ENCODE peak calls at places on chromosomes 16 and 17, in five cellular contexts. N, P, S, V and C are unnamed samples.

GRCh38 chr17:78206298-78206697 is 7.8 kb upstream of the BIRC5 start:
- DNase-seq in N (no peak), P (no peak), S (no peak), V (no peak), C (no peak)

GRCh38 chr17:39144414-39144813 is 7.0 kb downstream of the PLXDC1 start:
- DNase-seq in N (no peak), P (no peak), S (no peak), V (no peak), C (no peak)

GRCh38 chr17:77490361-77491183 is 349.8 kb downstream of the SEC14L1 start:
- DNase-seq in N (no peak), P (no peak), S (no peak), V (no peak), C (no peak)

GRCh38 chr17:40329981-40330794 is 21.2 kb downstream of the RARA start:
- DNase-seq in N (no peak), P (no peak), S (no peak), V (no peak), C (no peak)

GRCh38 chr16:16041196-16041892 is 91.9 kb downstream of the ABCC1 start:
- DNase-seq in N (no peak), P (peak), S (no peak), V (no peak), C (peak)

GRCh38 chr17:81719410-81720266 is 7.6 kb downstream of the SLC25A10 start:
- DNase-seq in N (no peak), P (no peak), S (no peak), V (no peak), C (no peak)

GRCh38 chr17:27226611-27227234 is 67.2 kb upstream of the WSB1 start:
- DNase-seq in N (peak), P (no peak), S (no peak), V (no peak), C (peak)

GRCh38 chr17:10216213-10216982 is 18.0 kb upstream of the GAS7 start:
- DNase-seq in N (no peak), P (peak), S (no peak), V (no peak), C (no peak)

GRCh38 chr17:31919802-31920525 is 16.8 kb upstream of the SUZ12 start:
- DNase-seq in N (no peak), P (no peak), S (no peak), V (no peak), C (no peak)

GRCh38 chr17:65531508-65532431 is 29.7 kb downstream of the AXIN2 start:
- DNase-seq in N (no peak), P (peak), S (no peak), V (no peak), C (no peak)

GRCh38 chr16:76222853-76223252 is 54.3 kb upstream of the CNTNAP4 start:
- DNase-seq in N (no peak), P (no peak), S (no peak), V (no peak), C (no peak)

GRCh38 chr16:84088695-84089395 is 27.9 kb downstream of the MBTPS1 start:
- DNase-seq in N (peak), P (no peak), S (no peak), V (no peak), C (no peak)

GRCh38 chr17:78558181-78558850 is 18.9 kb downstream of the DNAH17 start:
- DNase-seq in N (peak), P (no peak), S (no peak), V (no peak), C (no peak)

GRCh38 chr16:89442990-89443726 is 47.2 kb downstream of the ANKRD11 start:
- DNase-seq in N (peak), P (no peak), S (no peak), V (peak), C (peak)

GRCh38 chr17:39400547-39401411 is 647 bp downstream of the FBXL20 start:
- DNase-seq in N (no peak), P (no peak), S (no peak), V (peak), C (peak)

GRCh38 chr17:36104601-36105000 is 974 bp downstream of the CCL4 start:
- DNase-seq in N (no peak), P (no peak), S (no peak), V (no peak), C (no peak)

GRCh38 chr17:63078707-63079106 is 112.7 kb downstream of the TANC2 start:
- DNase-seq in N (no peak), P (no peak), S (no peak), V (no peak), C (no peak)

GRCh38 chr17:71522383-71522782 is 598.4 kb upstream of the SOX9 start:
- DNase-seq in N (no peak), P (no peak), S (no peak), V (no peak), C (no peak)

GRCh38 chr17:32564325-32564724 is 77.5 kb downstream of the CDK5R1 start:
- DNase-seq in N (no peak), P (no peak), S (no peak), V (no peak), C (no peak)

GRCh38 chr16:81598083-81598482 is 153.5 kb downstream of the CMIP start:
- DNase-seq in N (no peak), P (no peak), S (no peak), V (no peak), C (no peak)

GRCh38 chr16:90018297-90019200 is 707 bp downstream of the DBNDD1 start:
- DNase-seq in N (peak), P (peak), S (no peak), V (peak), C (peak)

GRCh38 chr16:89373355-89374110 is 116.8 kb downstream of the ANKRD11 start:
- DNase-seq in N (no peak), P (no peak), S (no peak), V (no peak), C (peak)

GRCh38 chr17:7357381-7357780 is 2.4 kb downstream of the TMEM95 start:
- DNase-seq in N (no peak), P (no peak), S (no peak), V (no peak), C (no peak)

GRCh38 chr17:79519152-79519523 is 91.7 kb downstream of the RBFOX3 start:
- DNase-seq in N (no peak), P (no peak), S (no peak), V (no peak), C (no peak)

GRCh38 chr16:55914383-55914782 is 39.2 kb upstream of the CES5A start:
- DNase-seq in N (no peak), P (no peak), S (no peak), V (no peak), C (no peak)

GRCh38 chr17:43200127-43200526 is 11.5 kb upstream of the TMEM106A start:
- DNase-seq in N (no peak), P (no peak), S (no peak), V (peak), C (no peak)

GRCh38 chr17:40315678-40316570 is 6.9 kb downstream of the RARA start:
- DNase-seq in N (no peak), P (peak), S (no peak), V (peak), C (no peak)

GRCh38 chr17:54738496-54738895 is 162.2 kb upstream of the TOM1L1 start:
- DNase-seq in N (no peak), P (no peak), S (no peak), V (no peak), C (no peak)

DNA sequence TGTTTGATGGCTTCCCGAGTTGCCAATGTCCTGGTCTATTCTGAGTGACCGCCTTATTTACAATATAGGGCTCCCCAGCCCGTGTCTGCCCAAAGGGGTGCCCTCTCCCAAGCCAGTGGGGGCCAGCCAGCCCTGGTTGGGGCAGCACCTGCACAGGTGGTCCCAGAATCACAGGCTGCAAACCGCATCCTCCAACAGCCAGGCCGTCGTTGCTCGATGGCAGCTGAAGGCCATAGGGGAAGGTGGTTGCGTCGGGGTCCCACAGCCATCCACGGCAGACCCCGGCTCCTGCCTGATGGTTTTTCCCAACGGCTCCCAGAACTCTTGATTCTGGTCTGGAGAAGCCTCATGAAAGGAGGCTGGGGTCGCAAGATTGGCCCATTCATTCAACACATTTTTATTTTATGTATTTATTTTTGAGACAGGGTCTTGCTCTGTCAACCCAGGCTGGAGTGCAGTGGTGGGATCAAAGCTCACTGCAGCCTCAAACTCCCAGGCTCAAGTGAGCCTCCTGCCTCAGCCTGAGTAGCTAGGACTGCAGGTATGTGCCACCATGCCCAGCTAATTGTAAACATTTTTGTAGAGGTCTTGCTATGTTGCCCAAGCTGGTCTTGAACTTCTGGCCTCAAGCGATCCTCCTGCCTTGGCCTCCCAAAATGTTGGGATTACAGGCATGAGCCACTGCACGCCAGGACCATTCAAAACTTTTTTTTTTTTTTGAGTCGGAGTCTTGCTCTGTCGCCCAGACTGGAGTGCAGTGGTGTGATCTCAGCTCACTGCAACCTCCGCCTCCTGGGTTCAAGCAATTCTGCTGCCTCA is 79.0 kb upstream of the TOB1 start:
- DNase-seq in N (no peak), P (no peak), S (no peak), V (no peak), C (no peak)
- TF ChIP-seq JUN in N (no peak), P (no peak), S (no peak), V (no peak), C (no peak)

GRCh38 chr16:73000020-73000906 is 47.7 kb downstream of the ZFHX3 start:
- DNase-seq in N (no peak), P (no peak), S (no peak), V (no peak), C (no peak)
- TF ChIP-seq JUN in N (no peak), P (no peak), S (no peak), V (no peak), C (no peak)

GRCh38 chr16:5867250-5867649 is 769.7 kb upstream of the EEF2KMT start:
- DNase-seq in N (no peak), P (no peak), S (no peak), V (no peak), C (no peak)

GRCh38 chr16:5863207-5863606 is 765.6 kb upstream of the EEF2KMT start:
- DNase-seq in N (no peak), P (no peak), S (no peak), V (no peak), C (no peak)

GRCh38 chr16:5870886-5871715 is 773.5 kb upstream of the EEF2KMT start:
- DNase-seq in N (no peak), P (no peak), S (no peak), V (no peak), C (no peak)

GRCh38 chr16:5862103-5863003 is 764.8 kb upstream of the EEF2KMT start:
- DNase-seq in N (no peak), P (no peak), S (no peak), V (no peak), C (no peak)

DNA sequence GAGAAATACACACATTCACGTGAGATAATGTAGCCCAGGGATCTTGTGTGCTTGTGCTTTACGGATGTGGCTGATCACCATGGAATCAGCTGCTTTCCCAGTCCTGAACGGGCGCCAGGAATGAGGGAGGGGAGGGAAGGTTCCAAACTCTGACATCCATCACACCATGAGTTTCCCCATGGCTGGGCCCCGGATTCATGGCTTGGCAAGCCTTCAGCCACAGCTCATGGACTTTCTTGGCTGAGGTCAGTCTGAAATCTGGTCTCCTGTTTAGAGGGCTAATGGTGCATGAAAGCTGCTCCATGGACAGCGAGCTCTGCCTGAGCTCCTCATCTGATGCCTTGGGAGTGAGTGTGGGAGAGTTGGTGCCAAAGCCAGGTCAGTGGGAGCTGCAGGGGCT is 767.6 kb upstream of the EEF2KMT start:
- DNase-seq in N (no peak), P (no peak), S (no peak), V (no peak), C (no peak)
- TF ChIP-seq JUN in N (no peak), P (no peak), S (no peak), V (no peak), C (no peak)

DNA sequence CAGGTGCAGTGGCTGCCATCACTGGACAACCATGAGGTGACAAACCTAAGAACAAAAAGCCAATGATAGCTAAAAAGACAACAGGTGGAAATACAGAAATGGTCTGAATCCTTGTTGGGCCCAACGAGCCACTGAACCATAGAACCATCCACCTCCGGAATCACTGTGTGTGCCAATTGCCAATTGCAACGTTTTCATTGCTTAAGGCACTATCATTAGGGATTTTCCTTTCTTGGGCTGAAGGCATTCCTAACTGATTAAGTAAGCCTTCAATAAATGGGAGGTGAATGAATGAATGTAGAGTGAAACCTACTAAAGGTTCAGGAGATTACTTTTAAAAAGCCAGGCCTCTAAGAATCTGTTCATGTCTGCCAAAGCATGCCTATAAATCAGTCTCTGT is 3.6 kb downstream of the USP31 start:
- DNase-seq in N (peak), P (no peak), S (no peak), V (no peak), C (peak)
- TF ChIP-seq JUN in N (no peak), P (no peak), S (no peak), V (no peak), C (no peak)

DNA sequence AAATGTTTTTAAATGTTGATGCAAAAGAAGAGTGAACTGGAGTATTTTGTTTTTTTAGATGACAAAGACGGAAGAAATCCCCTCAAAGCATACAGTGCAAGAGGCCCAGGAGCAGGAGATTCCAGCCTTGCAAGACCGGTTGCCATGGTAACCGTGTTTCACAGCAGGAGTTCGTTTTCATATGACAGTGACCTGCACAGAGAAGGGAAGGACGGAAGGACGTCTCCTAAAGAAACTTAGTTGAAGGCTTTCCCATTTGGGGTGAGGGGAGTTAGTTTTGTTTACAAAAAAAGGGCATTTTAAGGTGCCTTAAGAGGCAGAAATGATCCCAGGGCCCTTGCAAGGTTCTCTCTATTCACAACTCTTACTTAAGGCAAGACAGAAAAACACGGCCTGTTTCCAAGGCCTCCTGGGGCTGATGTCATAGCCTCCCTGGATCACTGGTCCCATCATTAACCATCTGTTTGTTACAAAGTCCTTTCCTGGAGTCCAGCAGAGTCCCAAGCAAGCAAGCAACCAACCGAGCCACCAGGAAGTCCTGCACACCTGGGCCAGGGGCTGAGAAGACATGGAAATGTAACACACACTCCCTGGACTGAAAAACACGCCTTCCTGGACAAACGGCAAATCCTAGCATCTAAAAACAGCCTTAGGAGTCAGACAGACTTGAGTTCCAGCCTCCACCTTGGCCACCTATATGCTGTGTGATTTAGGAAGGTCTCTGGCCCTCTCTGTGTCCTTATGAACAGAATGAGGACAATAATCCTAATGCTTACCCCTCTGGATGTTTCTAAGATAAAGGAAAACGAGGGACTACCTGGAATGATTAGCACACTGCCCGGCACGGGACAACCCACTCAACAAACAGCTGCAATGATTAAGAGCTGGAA is 30.3 kb upstream of the RPH3AL start:
- DNase-seq in N (peak), P (peak), S (no peak), V (peak), C (no peak)
- TF ChIP-seq JUN in N (no peak), P (no peak), S (no peak), V (no peak), C (no peak)

GRCh38 chr16:87946596-87947350 is 4.5 kb upstream of the BANP start:
- DNase-seq in N (no peak), P (no peak), S (no peak), V (no peak), C (no peak)

GRCh38 chr16:87948119-87948545 is 3.1 kb upstream of the BANP start:
- DNase-seq in N (no peak), P (no peak), S (no peak), V (no peak), C (no peak)

GRCh38 chr16:87949071-87949744 is 2.0 kb upstream of the BANP start:
- DNase-seq in N (no peak), P (no peak), S (no peak), V (no peak), C (no peak)

GRCh38 chr16:87948735-87949070 is 2.5 kb upstream of the BANP start:
- DNase-seq in N (no peak), P (no peak), S (no peak), V (no peak), C (no peak)

DNA sequence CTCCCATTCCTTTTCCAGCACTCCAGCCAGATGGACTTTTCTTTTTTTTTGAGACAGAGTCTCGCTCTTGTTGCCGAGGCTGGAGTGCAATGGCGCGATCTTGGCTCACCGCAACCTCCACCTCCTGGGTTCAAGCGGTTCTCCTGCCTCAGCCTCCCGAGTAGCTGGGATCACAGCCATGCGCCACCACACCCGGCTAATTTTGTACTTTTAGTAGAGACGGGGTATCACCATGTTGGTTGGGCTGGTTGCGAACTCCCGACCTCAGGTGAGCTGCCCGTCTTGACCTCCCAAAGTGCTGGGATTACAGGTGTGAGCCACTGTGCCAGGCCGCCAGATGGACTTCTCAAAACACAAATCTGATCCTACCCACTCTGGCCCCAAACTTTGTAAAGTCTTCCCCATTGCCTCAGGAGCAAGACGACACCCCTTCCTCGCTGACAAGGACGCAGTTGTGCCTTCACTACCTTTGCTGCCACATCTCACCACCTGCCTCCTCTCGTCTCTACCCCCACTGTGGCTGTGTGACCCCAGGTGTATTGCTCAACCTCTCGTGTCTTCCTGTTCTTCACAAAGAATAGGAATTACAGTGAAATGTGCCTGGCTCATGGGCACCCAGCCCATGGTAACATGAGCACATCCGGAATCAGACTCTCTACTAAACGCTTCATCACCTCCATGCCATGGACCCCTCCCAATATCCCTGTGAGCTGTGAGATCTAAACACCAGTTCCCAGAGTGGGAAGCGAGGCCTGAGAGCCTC is 3.7 kb upstream of the BANP start:
- DNase-seq in N (no peak), P (no peak), S (no peak), V (no peak), C (no peak)
- TF ChIP-seq JUN in N (no peak), P (no peak), S (no peak), V (no peak), C (no peak)

GRCh38 chr17:73795730-73796129 is 151.5 kb upstream of the SDK2 start:
- DNase-seq in N (no peak), P (no peak), S (no peak), V (no peak), C (no peak)
- TF ChIP-seq JUN in N (no peak), P (no peak), S (no peak), V (no peak), C (no peak)

GRCh38 chr16:47460301-47460754 is 535 bp downstream of the ITFG1 start:
- DNase-seq in N (peak), P (no peak), S (no peak), V (no peak), C (no peak)
- TF ChIP-seq JUN in N (no peak), P (no peak), S (no peak), V (no peak), C (no peak)

DNA sequence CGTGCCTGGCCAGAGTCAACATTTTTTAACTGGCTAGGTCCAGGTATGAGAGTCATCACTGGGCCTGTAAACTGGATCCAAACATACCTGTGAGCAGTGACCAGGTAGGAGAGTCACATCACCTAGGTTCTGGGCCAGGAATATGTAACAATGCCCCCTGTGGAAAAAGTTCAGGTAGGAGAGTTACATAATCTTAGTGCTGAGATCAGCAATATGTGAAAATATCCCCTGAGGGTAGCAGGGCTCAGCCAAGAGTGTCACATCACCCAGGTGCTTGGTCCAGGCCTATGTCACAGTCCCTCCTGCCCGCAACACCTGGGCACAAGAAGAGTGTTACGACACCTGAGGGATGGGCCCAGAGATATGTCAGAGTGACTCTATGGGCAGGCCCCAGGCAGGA is 2104.7 kb downstream of the TP53TG3F start:
- DNase-seq in N (no peak), P (no peak), S (no peak), V (no peak), C (no peak)
- TF ChIP-seq JUN in N (no peak), P (no peak), S (no peak), V (no peak), C (no peak)